ENCODE peak calls at places on chromosomes 13 and 19, in six cellular contexts. J is CD4-positive, alpha-beta T cell; O is activated naive CD4-positive, alpha-beta T cell treated with anti-CD3 and anti-CD28 coated beads for 36 hours; F is stimulated activated CD4-positive, alpha-beta T cell treated with anti-CD3 and anti-CD28 coated beads, Interleukin-1b, Interleukin-23, amount 100 ng/mL, for 48 hours; Y is RWPE2; A is HCEC 1CT. X is an unnamed sample.

GRCh38 chr19:36686365-36687213 is 823 bp upstream of the ZNF567 start:
- DNase-seq in J (no peak), O (no peak), F (no peak), Y (no peak), A (no peak), X (no peak)

GRCh38 chr19:45770192-45771101 is 1.4 kb upstream of the SIX5 start:
- DNase-seq in J (peak), O (peak), F (peak), Y (peak), A (peak), X (peak)

GRCh38 chr13:112722433-112723250 is 32.8 kb downstream of the ATP11A start:
- DNase-seq in J (no peak), O (no peak), F (no peak), Y (peak), A (peak), X (no peak)

GRCh38 chr13:106145997-106146864 is 389.2 kb downstream of the EFNB2 start:
- DNase-seq in J (no peak), O (no peak), F (no peak), Y (no peak), A (no peak), X (no peak)

GRCh38 chr13:36421447-36421846 is 10.8 kb upstream of the CCNA1 start:
- DNase-seq in J (no peak), O (no peak), F (no peak), Y (no peak), A (peak), X (peak)

GRCh38 chr19:8455018-8455417 is 10.2 kb downstream of the HNRNPM start:
- DNase-seq in J (no peak), O (no peak), F (no peak), Y (no peak), A (no peak), X (no peak)

GRCh38 chr19:46637224-46637623 is 1.2 kb upstream of the GNG8 start:
- DNase-seq in J (no peak), O (peak), F (peak), Y (peak), A (no peak), X (no peak)

GRCh38 chr13:99307247-99307646 is at the start of gene GPR183:
- DNase-seq in J (no peak), O (no peak), F (no peak), Y (no peak), A (peak), X (no peak)

GRCh38 chr13:36685912-36686311 is 12.1 kb downstream of the SERTM1 start:
- DNase-seq in J (no peak), O (no peak), F (no peak), Y (no peak), A (no peak), X (peak)

GRCh38 chr13:94799330-94799729 is 87.0 kb upstream of the SOX21 start:
- DNase-seq in J (no peak), O (no peak), F (no peak), Y (no peak), A (no peak), X (no peak)

X was measured in stromal cell of bone marrow.